ENCODE peak calls at places on chromosome 15, in seven cellular contexts. One of them, this sample, is unnamed.

GRCh38 chr15:23642413-23643044 is 5.1 kb downstream of the MAGEL2 start:
- DNase-seq in GM13977: no peak
- DNase-seq in psoas muscle: peak
- DNase-seq in CD4-positive, alpha-beta T cell: peak
- DNase-seq in HFFc6: peak
- DNase-seq in AG09309: peak
- DNase-seq in tibial artery: no peak
- DNase-seq in this sample: peak

GRCh38 chr15:80856809-80857377 is 77.7 kb downstream of the CEMIP start:
- DNase-seq in HFFc6: no peak
- DNase-seq in AG09309: no peak
- DNase-seq in GM13977: no peak
- DNase-seq in CD4-positive, alpha-beta T cell: no peak
- DNase-seq in psoas muscle: no peak
- DNase-seq in tibial artery: no peak
- DNase-seq in this sample: no peak

GRCh38 chr15:100241572-100242479 is 99.9 kb downstream of the ADAMTS17 start:
- DNase-seq in HFFc6: no peak
- DNase-seq in GM13977: no peak
- DNase-seq in tibial artery: peak
- DNase-seq in CD4-positive, alpha-beta T cell: no peak
- DNase-seq in AG09309: no peak
- DNase-seq in psoas muscle: no peak
- DNase-seq in this sample: no peak

GRCh38 chr15:62547584-62547983 is 382.5 kb upstream of the C2CD4B start:
- DNase-seq in HFFc6: no peak
- DNase-seq in AG09309: no peak
- DNase-seq in tibial artery: peak
- DNase-seq in GM13977: no peak
- DNase-seq in CD4-positive, alpha-beta T cell: no peak
- DNase-seq in psoas muscle: peak
- DNase-seq in this sample: no peak

GRCh38 chr15:90580086-90580485 is 50.4 kb downstream of the CRTC3 start:
- DNase-seq in tibial artery: no peak
- DNase-seq in psoas muscle: no peak
- DNase-seq in HFFc6: no peak
- DNase-seq in GM13977: no peak
- DNase-seq in AG09309: no peak
- DNase-seq in CD4-positive, alpha-beta T cell: no peak
- DNase-seq in this sample: no peak

GRCh38 chr15:26921433-26921832 is 49.5 kb upstream of the GABRG3 start:
- DNase-seq in tibial artery: no peak
- DNase-seq in CD4-positive, alpha-beta T cell: no peak
- DNase-seq in AG09309: no peak
- DNase-seq in psoas muscle: no peak
- DNase-seq in HFFc6: no peak
- DNase-seq in GM13977: no peak
- DNase-seq in this sample: no peak

GRCh38 chr15:73763893-73764292 is 10.7 kb upstream of the INSYN1 start:
- DNase-seq in GM13977: no peak
- DNase-seq in CD4-positive, alpha-beta T cell: no peak
- DNase-seq in HFFc6: no peak
- DNase-seq in psoas muscle: no peak
- DNase-seq in AG09309: no peak
- DNase-seq in tibial artery: no peak
- DNase-seq in this sample: no peak

GRCh38 chr15:59355730-59356129 is 16.9 kb downstream of the MYO1E start:
- DNase-seq in tibial artery: no peak
- DNase-seq in CD4-positive, alpha-beta T cell: no peak
- DNase-seq in psoas muscle: no peak
- DNase-seq in GM13977: no peak
- DNase-seq in HFFc6: no peak
- DNase-seq in AG09309: no peak
- DNase-seq in this sample: no peak

GRCh38 chr15:38461089-38461833 is 7.3 kb downstream of the FAM98B start:
- DNase-seq in GM13977: no peak
- DNase-seq in HFFc6: no peak
- DNase-seq in psoas muscle: no peak
- DNase-seq in tibial artery: no peak
- DNase-seq in AG09309: no peak
- DNase-seq in CD4-positive, alpha-beta T cell: no peak
- DNase-seq in this sample: no peak

GRCh38 chr15:31412824-31413223 is 86.2 kb downstream of the KLF13 start:
- DNase-seq in psoas muscle: no peak
- DNase-seq in tibial artery: no peak
- DNase-seq in AG09309: no peak
- DNase-seq in HFFc6: no peak
- DNase-seq in GM13977: no peak
- DNase-seq in CD4-positive, alpha-beta T cell: no peak
- DNase-seq in this sample: no peak

GRCh38 chr15:88906551-88906950 is 6.6 kb downstream of the MFGE8 start:
- DNase-seq in CD4-positive, alpha-beta T cell: no peak
- DNase-seq in GM13977: no peak
- DNase-seq in tibial artery: no peak
- DNase-seq in HFFc6: no peak
- DNase-seq in AG09309: no peak
- DNase-seq in psoas muscle: no peak
- DNase-seq in this sample: no peak

GRCh38 chr15:48355377-48355776 is 24.1 kb downstream of the DUT start:
- DNase-seq in AG09309: peak
- DNase-seq in tibial artery: no peak
- DNase-seq in psoas muscle: no peak
- DNase-seq in GM13977: no peak
- DNase-seq in HFFc6: no peak
- DNase-seq in CD4-positive, alpha-beta T cell: no peak
- DNase-seq in this sample: no peak

GRCh38 chr15:65675551-65675950 is 53.8 kb downstream of the SLC24A1 start:
- DNase-seq in tibial artery: no peak
- DNase-seq in HFFc6: no peak
- DNase-seq in CD4-positive, alpha-beta T cell: no peak
- DNase-seq in AG09309: no peak
- DNase-seq in psoas muscle: no peak
- DNase-seq in GM13977: no peak
- DNase-seq in this sample: no peak

GRCh38 chr15:82647045-82647834 is at the start of gene CPEB1:
- DNase-seq in HFFc6: peak
- DNase-seq in GM13977: peak
- DNase-seq in tibial artery: peak
- DNase-seq in CD4-positive, alpha-beta T cell: peak
- DNase-seq in psoas muscle: peak
- DNase-seq in AG09309: no peak
- DNase-seq in this sample: no peak

GRCh38 chr15:63800245-63800644 is 33.5 kb downstream of the HERC1 start:
- DNase-seq in tibial artery: no peak
- DNase-seq in CD4-positive, alpha-beta T cell: no peak
- DNase-seq in AG09309: no peak
- DNase-seq in HFFc6: no peak
- DNase-seq in GM13977: no peak
- DNase-seq in psoas muscle: no peak
- DNase-seq in this sample: no peak

GRCh38 chr15:80059786-80060489 is 462 bp downstream of the ZFAND6 start:
- DNase-seq in tibial artery: peak
- DNase-seq in GM13977: peak
- DNase-seq in HFFc6: peak
- DNase-seq in psoas muscle: no peak
- DNase-seq in CD4-positive, alpha-beta T cell: peak
- DNase-seq in AG09309: no peak
- DNase-seq in this sample: no peak

GRCh38 chr15:31472636-31473383 is 146.2 kb downstream of the KLF13 start:
- DNase-seq in GM13977: peak
- DNase-seq in tibial artery: no peak
- DNase-seq in CD4-positive, alpha-beta T cell: peak
- DNase-seq in psoas muscle: no peak
- DNase-seq in AG09309: no peak
- DNase-seq in HFFc6: no peak
- DNase-seq in this sample: no peak

GRCh38 chr15:80569656-80570055 is 125.5 kb upstream of the ABHD17C start:
- DNase-seq in psoas muscle: no peak
- DNase-seq in CD4-positive, alpha-beta T cell: no peak
- DNase-seq in HFFc6: no peak
- DNase-seq in GM13977: no peak
- DNase-seq in tibial artery: no peak
- DNase-seq in AG09309: no peak
- DNase-seq in this sample: no peak

GRCh38 chr15:94445529-94446160 is 214.3 kb downstream of the MCTP2 start:
- DNase-seq in psoas muscle: no peak
- DNase-seq in HFFc6: no peak
- DNase-seq in GM13977: no peak
- DNase-seq in CD4-positive, alpha-beta T cell: no peak
- DNase-seq in AG09309: no peak
- DNase-seq in tibial artery: no peak
- DNase-seq in this sample: no peak

GRCh38 chr15:69559440-69560215 is 107.0 kb downstream of the RPLP1 start:
- DNase-seq in AG09309: no peak
- DNase-seq in CD4-positive, alpha-beta T cell: no peak
- DNase-seq in psoas muscle: no peak
- DNase-seq in tibial artery: no peak
- DNase-seq in GM13977: no peak
- DNase-seq in HFFc6: no peak
- DNase-seq in this sample: no peak

GRCh38 chr15:82045179-82045891 is 483 bp downstream of the MEX3B start:
- DNase-seq in psoas muscle: peak
- DNase-seq in tibial artery: peak
- DNase-seq in HFFc6: peak
- DNase-seq in GM13977: peak
- DNase-seq in AG09309: no peak
- DNase-seq in CD4-positive, alpha-beta T cell: no peak
- DNase-seq in this sample: no peak

GRCh38 chr15:65400760-65401606 is 21.8 kb downstream of the IGDCC4 start:
- DNase-seq in psoas muscle: peak
- DNase-seq in tibial artery: peak
- DNase-seq in HFFc6: peak
- DNase-seq in AG09309: no peak
- DNase-seq in CD4-positive, alpha-beta T cell: peak
- DNase-seq in GM13977: peak
- DNase-seq in this sample: no peak

GRCh38 chr15:79068790-79069189 is 21.8 kb downstream of the RASGRF1 start:
- DNase-seq in HFFc6: no peak
- DNase-seq in GM13977: no peak
- DNase-seq in tibial artery: no peak
- DNase-seq in psoas muscle: no peak
- DNase-seq in AG09309: no peak
- DNase-seq in CD4-positive, alpha-beta T cell: no peak
- DNase-seq in this sample: no peak

DNA sequence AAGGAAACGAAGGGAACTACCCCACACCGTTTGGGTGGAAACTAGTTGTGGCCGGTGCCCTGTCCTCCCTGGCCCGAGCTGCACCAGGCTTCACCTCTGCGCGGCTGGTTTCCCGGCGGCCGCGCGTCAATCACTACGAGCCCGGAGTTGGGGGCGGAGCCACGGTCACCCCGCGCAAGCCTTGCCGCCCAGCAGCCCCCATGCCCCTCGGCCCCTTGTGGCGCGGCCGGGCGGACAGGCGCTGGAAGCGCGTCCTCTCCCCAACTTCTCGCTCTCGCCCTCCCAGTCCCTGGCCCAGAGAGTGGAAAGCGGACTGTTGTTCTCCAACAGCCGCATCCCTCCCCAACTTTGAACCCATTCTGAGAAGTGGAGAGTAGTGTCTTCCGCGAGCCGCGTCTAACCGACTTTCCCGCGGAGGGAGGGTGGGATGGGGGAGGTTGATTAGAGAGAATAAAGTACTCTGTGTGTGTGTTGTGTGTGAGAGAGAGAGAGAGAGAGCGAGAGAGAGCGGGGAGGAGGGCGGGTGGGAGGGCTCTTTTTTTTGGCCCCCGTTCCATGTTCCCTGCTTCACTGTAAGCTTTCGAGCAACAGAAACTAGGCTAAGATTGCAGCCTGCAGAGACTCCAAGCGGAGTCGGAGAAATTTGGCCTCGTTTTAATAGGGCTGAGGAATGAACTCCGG is 1.4 kb upstream of the MEIS2 start:
- DNase-seq in AG09309: no peak
- DNase-seq in tibial artery: peak
- DNase-seq in GM13977: peak
- DNase-seq in psoas muscle: peak
- DNase-seq in CD4-positive, alpha-beta T cell: no peak
- DNase-seq in HFFc6: peak
- DNase-seq in this sample: no peak
- TF ChIP-seq CTCF in AG09309: no peak
- TF ChIP-seq CTCF in tibial artery: peak
- TF ChIP-seq CTCF in GM13977: no peak
- TF ChIP-seq CTCF in psoas muscle: no peak
- TF ChIP-seq CTCF in CD4-positive, alpha-beta T cell: no peak
- TF ChIP-seq CTCF in HFFc6: no peak
- TF ChIP-seq CTCF in this sample: no peak

DNA sequence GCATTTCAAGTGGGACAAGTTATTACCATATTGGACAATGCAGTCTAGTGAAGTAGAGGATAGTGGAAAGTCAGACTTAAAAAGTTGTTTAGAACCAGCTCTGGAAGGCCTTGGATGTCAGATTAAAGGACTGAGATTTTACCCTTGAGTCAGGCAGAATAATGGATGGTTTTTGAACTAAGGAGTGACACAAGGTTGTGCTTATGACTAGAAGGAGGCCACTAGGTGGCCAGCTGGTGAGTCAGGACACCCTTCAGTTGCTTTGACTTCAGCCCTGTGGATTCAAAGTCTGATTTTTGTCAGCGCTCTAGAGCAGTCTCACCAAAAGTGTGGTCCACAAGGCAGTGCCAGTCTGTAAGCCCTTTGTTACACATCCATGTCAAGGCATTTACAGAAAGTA is 3.8 kb upstream of the GABPB1 start:
- DNase-seq in psoas muscle: no peak
- DNase-seq in CD4-positive, alpha-beta T cell: no peak
- DNase-seq in HFFc6: peak
- DNase-seq in GM13977: peak
- DNase-seq in AG09309: no peak
- DNase-seq in tibial artery: no peak
- DNase-seq in this sample: no peak
- TF ChIP-seq CTCF in psoas muscle: peak
- TF ChIP-seq CTCF in CD4-positive, alpha-beta T cell: no peak
- TF ChIP-seq CTCF in HFFc6: peak
- TF ChIP-seq CTCF in GM13977: peak
- TF ChIP-seq CTCF in AG09309: peak
- TF ChIP-seq CTCF in tibial artery: no peak
- TF ChIP-seq CTCF in this sample: peak

GRCh38 chr15:43517354-43518072 is at the start of gene MAP1A:
- DNase-seq in GM13977: no peak
- DNase-seq in tibial artery: peak
- DNase-seq in AG09309: no peak
- DNase-seq in CD4-positive, alpha-beta T cell: no peak
- DNase-seq in psoas muscle: peak
- DNase-seq in HFFc6: peak
- DNase-seq in this sample: no peak
- TF ChIP-seq CTCF in GM13977: no peak
- TF ChIP-seq CTCF in tibial artery: no peak
- TF ChIP-seq CTCF in AG09309: no peak
- TF ChIP-seq CTCF in CD4-positive, alpha-beta T cell: no peak
- TF ChIP-seq CTCF in psoas muscle: no peak
- TF ChIP-seq CTCF in HFFc6: no peak
- TF ChIP-seq CTCF in this sample: no peak

DNA sequence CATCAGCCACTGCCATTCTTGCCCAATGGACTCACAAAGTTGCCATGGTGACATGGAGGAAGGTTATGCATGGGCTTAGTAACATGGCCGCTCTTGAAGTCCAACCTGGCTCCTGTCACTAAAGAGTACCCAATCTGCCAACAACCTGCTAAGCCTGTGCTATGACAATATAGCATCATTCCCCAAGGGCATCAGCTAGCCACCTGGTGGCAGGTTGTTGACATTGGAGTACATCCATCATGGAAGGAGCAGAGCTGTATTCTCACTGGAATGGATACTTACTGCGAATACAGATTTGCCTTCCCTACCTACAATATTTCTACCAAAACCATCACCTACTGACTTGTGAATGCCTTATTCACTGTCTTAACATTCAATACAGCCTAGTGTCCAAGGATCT is 138.9 kb upstream of the RORA start:
- DNase-seq in psoas muscle: no peak
- DNase-seq in GM13977: no peak
- DNase-seq in tibial artery: no peak
- DNase-seq in HFFc6: no peak
- DNase-seq in CD4-positive, alpha-beta T cell: no peak
- DNase-seq in AG09309: no peak
- DNase-seq in this sample: no peak
- TF ChIP-seq CTCF in psoas muscle: no peak
- TF ChIP-seq CTCF in GM13977: no peak
- TF ChIP-seq CTCF in tibial artery: no peak
- TF ChIP-seq CTCF in HFFc6: no peak
- TF ChIP-seq CTCF in CD4-positive, alpha-beta T cell: no peak
- TF ChIP-seq CTCF in AG09309: no peak
- TF ChIP-seq CTCF in this sample: peak